ENCODE peak calls at places on chromosome 2, in five cellular contexts. J, F, X, G and M are unnamed samples.

GRCh38 chr2:3619033-3619432 is 24.1 kb downstream of the COLEC11 start:
- DNase-seq in J (no peak), F (no peak), X (no peak), G (no peak), M (no peak)

GRCh38 chr2:53257287-53257686 is 510.3 kb upstream of the CHAC2 start:
- DNase-seq in J (no peak), F (no peak), X (no peak), G (no peak), M (no peak)

GRCh38 chr2:197515798-197516761 is at the start of gene MOB4:
- DNase-seq in J (peak), F (peak), X (peak), G (peak), M (peak)

GRCh38 chr2:3316456-3317276 is 61.0 kb downstream of the EIPR1 start:
- DNase-seq in J (no peak), F (no peak), X (no peak), G (no peak), M (no peak)

GRCh38 chr2:212640428-212640827 is 101.8 kb upstream of the ERBB4 start:
- DNase-seq in J (no peak), F (no peak), X (no peak), G (no peak), M (no peak)

GRCh38 chr2:241255542-241256167 is 59.8 kb downstream of the HDLBP start:
- DNase-seq in J (no peak), F (no peak), X (no peak), G (no peak), M (no peak)

GRCh38 chr2:60414731-60415130 is 138.7 kb downstream of the BCL11A start:
- DNase-seq in J (no peak), F (no peak), X (no peak), G (no peak), M (no peak)

GRCh38 chr2:70935468-70936164 is at the start of gene ATP6V1B1:
- DNase-seq in J (no peak), F (no peak), X (no peak), G (no peak), M (no peak)

GRCh38 chr2:110216803-110217202 is 4.5 kb upstream of the MTLN start:
- DNase-seq in J (no peak), F (no peak), X (no peak), G (no peak), M (no peak)

GRCh38 chr2:74461187-74462053 is 3.2 kb downstream of the WBP1 start:
- DNase-seq in J (no peak), F (no peak), X (no peak), G (no peak), M (no peak)

GRCh38 chr2:204268458-204268857 is 276.8 kb upstream of the PARD3B start:
- DNase-seq in J (no peak), F (no peak), X (no peak), G (no peak), M (no peak)

GRCh38 chr2:100759901-100760300 is 60.0 kb upstream of the NPAS2 start:
- DNase-seq in J (no peak), F (no peak), X (no peak), G (no peak), M (no peak)

GRCh38 chr2:64865073-64865830 is 123.9 kb upstream of the SLC1A4 start:
- DNase-seq in J (peak), F (peak), X (peak), G (peak), M (peak)

GRCh38 chr2:12728221-12728777 is 11.6 kb downstream of the TRIB2 start:
- DNase-seq in J (no peak), F (no peak), X (no peak), G (no peak), M (no peak)

GRCh38 chr2:65045651-65046050 is 10.6 kb upstream of the CEP68 start:
- DNase-seq in J (no peak), F (peak), X (no peak), G (no peak), M (no peak)

GRCh38 chr2:239768907-239769573 is 256.1 kb downstream of the NDUFA10 start:
- DNase-seq in J (no peak), F (no peak), X (no peak), G (no peak), M (no peak)

GRCh38 chr2:974054-974453 is 23.4 kb downstream of the SNTG2 start:
- DNase-seq in J (no peak), F (no peak), X (no peak), G (no peak), M (no peak)

GRCh38 chr2:216649573-216649972 is 16.4 kb downstream of the IGFBP2 start:
- DNase-seq in J (no peak), F (no peak), X (no peak), G (no peak), M (no peak)

GRCh38 chr2:121633463-121633862 is 15.8 kb downstream of the CLASP1 start:
- DNase-seq in J (no peak), F (no peak), X (no peak), G (no peak), M (no peak)

GRCh38 chr2:227163998-227164744 is at the start of the genes COL4A3 and COL4A4:
- DNase-seq in J (no peak), F (peak), X (peak), G (peak), M (peak)

GRCh38 chr2:73020657-73021370 is 50.7 kb downstream of the SFXN5 start:
- DNase-seq in J (no peak), F (no peak), X (no peak), G (no peak), M (no peak)

GRCh38 chr2:51919395-51919794 is 887.5 kb upstream of the NRXN1 start:
- DNase-seq in J (no peak), F (no peak), X (no peak), G (no peak), M (no peak)

GRCh38 chr2:23757686-23758433 is 169.1 kb downstream of the ATAD2B start:
- DNase-seq in J (no peak), F (no peak), X (peak), G (no peak), M (no peak)

GRCh38 chr2:68368657-68369339 is 3.7 kb downstream of the PLEK start:
- DNase-seq in J (no peak), F (no peak), X (no peak), G (no peak), M (no peak)